ENCODE peak calls at places on chromosomes 5 and 9, in four cellular contexts. One of them, this sample, is unnamed.

GRCh38 chr5:16618138-16618897 is 1.5 kb upstream of the RETREG1 start:
- DNase-seq in colonic mucosa: peak
- DNase-seq in fibroblast of the aortic adventitia: no peak
- DNase-seq in endodermal cell: peak
- DNase-seq in this sample: no peak

GRCh38 chr5:139394123-139394653 is 716 bp downstream of the PROB1 start:
- DNase-seq in endodermal cell: peak
- DNase-seq in colonic mucosa: peak
- DNase-seq in fibroblast of the aortic adventitia: no peak
- DNase-seq in this sample: no peak

GRCh38 chr5:172303090-172303995 is 19.8 kb upstream of the UBTD2 start:
- DNase-seq in colonic mucosa: no peak
- DNase-seq in fibroblast of the aortic adventitia: peak
- DNase-seq in endodermal cell: peak
- DNase-seq in this sample: peak

GRCh38 chr5:118679123-118679940 is 309.0 kb downstream of the DTWD2 start:
- DNase-seq in endodermal cell: no peak
- DNase-seq in colonic mucosa: no peak
- DNase-seq in fibroblast of the aortic adventitia: no peak
- DNase-seq in this sample: no peak

GRCh38 chr5:161548472-161549094 is 2.1 kb upstream of the GABRB2 start:
- DNase-seq in fibroblast of the aortic adventitia: no peak
- DNase-seq in endodermal cell: peak
- DNase-seq in colonic mucosa: peak
- DNase-seq in this sample: no peak

GRCh38 chr5:89849819-89850515 is 559.6 kb downstream of the CETN3 start:
- DNase-seq in endodermal cell: peak
- DNase-seq in colonic mucosa: no peak
- DNase-seq in fibroblast of the aortic adventitia: peak
- DNase-seq in this sample: peak

GRCh38 chr5:24788829-24789509 is 144.2 kb upstream of the CDH10 start:
- DNase-seq in fibroblast of the aortic adventitia: peak
- DNase-seq in endodermal cell: no peak
- DNase-seq in colonic mucosa: no peak
- DNase-seq in this sample: peak

GRCh38 chr5:95723632-95724369 is 7.3 kb upstream of the RHOBTB3 start:
- DNase-seq in fibroblast of the aortic adventitia: peak
- DNase-seq in endodermal cell: peak
- DNase-seq in colonic mucosa: no peak
- DNase-seq in this sample: peak

GRCh38 chr5:180785794-180786221 is 16.8 kb downstream of the MGAT1 start:
- DNase-seq in endodermal cell: peak
- DNase-seq in fibroblast of the aortic adventitia: peak
- DNase-seq in colonic mucosa: no peak
- DNase-seq in this sample: peak

GRCh38 chr9:123339666-123340414 is 16.2 kb upstream of the CRB2 start:
- DNase-seq in endodermal cell: no peak
- DNase-seq in colonic mucosa: no peak
- DNase-seq in fibroblast of the aortic adventitia: no peak
- DNase-seq in this sample: no peak

GRCh38 chr5:75584641-75585040 is 26.6 kb upstream of the ANKDD1B start:
- DNase-seq in colonic mucosa: no peak
- DNase-seq in endodermal cell: no peak
- DNase-seq in fibroblast of the aortic adventitia: no peak
- DNase-seq in this sample: no peak

GRCh38 chr5:26205146-26205545 is 833.2 kb downstream of the CDH9 start:
- DNase-seq in endodermal cell: no peak
- DNase-seq in fibroblast of the aortic adventitia: no peak
- DNase-seq in colonic mucosa: no peak
- DNase-seq in this sample: no peak

GRCh38 chr5:179348833-179349232 is 3.6 kb upstream of the ADAMTS2 start:
- DNase-seq in fibroblast of the aortic adventitia: no peak
- DNase-seq in endodermal cell: no peak
- DNase-seq in colonic mucosa: no peak
- DNase-seq in this sample: no peak

GRCh38 chr5:153629027-153629426 is 138.6 kb downstream of the GRIA1 start:
- DNase-seq in colonic mucosa: peak
- DNase-seq in fibroblast of the aortic adventitia: peak
- DNase-seq in endodermal cell: peak
- DNase-seq in this sample: peak

GRCh38 chr9:81389569-81389993 is 299.8 kb downstream of the TLE1 start:
- DNase-seq in fibroblast of the aortic adventitia: peak
- DNase-seq in endodermal cell: no peak
- DNase-seq in colonic mucosa: no peak
- DNase-seq in this sample: peak

GRCh38 chr5:116939641-116940040 is 365.0 kb upstream of the SEMA6A start:
- DNase-seq in fibroblast of the aortic adventitia: no peak
- DNase-seq in colonic mucosa: no peak
- DNase-seq in endodermal cell: no peak
- DNase-seq in this sample: no peak

GRCh38 chr5:61030163-61030482 is 85.1 kb downstream of the NDUFAF2 start:
- DNase-seq in colonic mucosa: no peak
- DNase-seq in fibroblast of the aortic adventitia: peak
- DNase-seq in endodermal cell: no peak
- DNase-seq in this sample: peak

GRCh38 chr9:18689166-18689565 is 215.2 kb downstream of the ADAMTSL1 start:
- DNase-seq in endodermal cell: no peak
- DNase-seq in colonic mucosa: no peak
- DNase-seq in fibroblast of the aortic adventitia: no peak
- DNase-seq in this sample: no peak

GRCh38 chr5:126858441-126858840 is 81.5 kb downstream of the LMNB1 start:
- DNase-seq in fibroblast of the aortic adventitia: no peak
- DNase-seq in endodermal cell: peak
- DNase-seq in colonic mucosa: no peak
- DNase-seq in this sample: no peak

GRCh38 chr9:74284596-74284995 is 212.5 kb upstream of the RORB start:
- DNase-seq in endodermal cell: no peak
- DNase-seq in fibroblast of the aortic adventitia: no peak
- DNase-seq in colonic mucosa: no peak
- DNase-seq in this sample: no peak

GRCh38 chr9:114371986-114372917 is 15.5 kb downstream of the AKNA start:
- DNase-seq in endodermal cell: no peak
- DNase-seq in colonic mucosa: no peak
- DNase-seq in fibroblast of the aortic adventitia: no peak
- DNase-seq in this sample: no peak

GRCh38 chr9:26833792-26834191 is 58.8 kb downstream of the CAAP1 start:
- DNase-seq in endodermal cell: no peak
- DNase-seq in colonic mucosa: no peak
- DNase-seq in fibroblast of the aortic adventitia: no peak
- DNase-seq in this sample: peak

GRCh38 chr5:132411382-132411925 is 41.9 kb downstream of the SLC22A5 start:
- DNase-seq in colonic mucosa: peak
- DNase-seq in endodermal cell: no peak
- DNase-seq in fibroblast of the aortic adventitia: no peak
- DNase-seq in this sample: no peak

GRCh38 chr9:21096172-21096900 is 18.6 kb upstream of the IFNB1 start:
- DNase-seq in colonic mucosa: no peak
- DNase-seq in fibroblast of the aortic adventitia: peak
- DNase-seq in endodermal cell: no peak
- DNase-seq in this sample: peak

GRCh38 chr9:21381752-21382339 is 3.4 kb downstream of the IFNA2 start:
- DNase-seq in colonic mucosa: no peak
- DNase-seq in fibroblast of the aortic adventitia: peak
- DNase-seq in endodermal cell: peak
- DNase-seq in this sample: no peak

GRCh38 chr9:121744687-121745395 is 93.4 kb downstream of the DAB2IP start:
- DNase-seq in fibroblast of the aortic adventitia: no peak
- DNase-seq in colonic mucosa: no peak
- DNase-seq in endodermal cell: peak
- DNase-seq in this sample: peak

GRCh38 chr5:112475747-112476435 is 56.8 kb upstream of the EPB41L4A start:
- DNase-seq in endodermal cell: no peak
- DNase-seq in colonic mucosa: no peak
- DNase-seq in fibroblast of the aortic adventitia: no peak
- DNase-seq in this sample: no peak

GRCh38 chr9:133238851-133239532 is 29.9 kb upstream of the OBP2B start:
- DNase-seq in colonic mucosa: peak
- DNase-seq in fibroblast of the aortic adventitia: no peak
- DNase-seq in endodermal cell: peak
- DNase-seq in this sample: peak

GRCh38 chr9:88451160-88451559 is 62.9 kb downstream of the SPIN1 start:
- DNase-seq in fibroblast of the aortic adventitia: no peak
- DNase-seq in colonic mucosa: no peak
- DNase-seq in endodermal cell: no peak
- DNase-seq in this sample: no peak

GRCh38 chr5:159227452-159227851 is 18.1 kb upstream of the RNF145 start:
- DNase-seq in colonic mucosa: no peak
- DNase-seq in fibroblast of the aortic adventitia: no peak
- DNase-seq in endodermal cell: no peak
- DNase-seq in this sample: no peak

GRCh38 chr5:72285425-72285821 is 34.6 kb downstream of the MRPS27 start:
- DNase-seq in endodermal cell: no peak
- DNase-seq in colonic mucosa: no peak
- DNase-seq in fibroblast of the aortic adventitia: no peak
- DNase-seq in this sample: no peak

GRCh38 chr5:159073030-159073429 is 26.7 kb downstream of the EBF1 start:
- DNase-seq in fibroblast of the aortic adventitia: peak
- DNase-seq in endodermal cell: no peak
- DNase-seq in colonic mucosa: no peak
- DNase-seq in this sample: peak

GRCh38 chr5:16411741-16412455 is 53.7 kb downstream of the ZNF622 start:
- DNase-seq in endodermal cell: no peak
- DNase-seq in colonic mucosa: peak
- DNase-seq in fibroblast of the aortic adventitia: peak
- DNase-seq in this sample: peak

GRCh38 chr5:8848997-8849585 is 696.8 kb downstream of the SEMA5A start:
- DNase-seq in colonic mucosa: no peak
- DNase-seq in fibroblast of the aortic adventitia: peak
- DNase-seq in endodermal cell: no peak
- DNase-seq in this sample: peak

DNA sequence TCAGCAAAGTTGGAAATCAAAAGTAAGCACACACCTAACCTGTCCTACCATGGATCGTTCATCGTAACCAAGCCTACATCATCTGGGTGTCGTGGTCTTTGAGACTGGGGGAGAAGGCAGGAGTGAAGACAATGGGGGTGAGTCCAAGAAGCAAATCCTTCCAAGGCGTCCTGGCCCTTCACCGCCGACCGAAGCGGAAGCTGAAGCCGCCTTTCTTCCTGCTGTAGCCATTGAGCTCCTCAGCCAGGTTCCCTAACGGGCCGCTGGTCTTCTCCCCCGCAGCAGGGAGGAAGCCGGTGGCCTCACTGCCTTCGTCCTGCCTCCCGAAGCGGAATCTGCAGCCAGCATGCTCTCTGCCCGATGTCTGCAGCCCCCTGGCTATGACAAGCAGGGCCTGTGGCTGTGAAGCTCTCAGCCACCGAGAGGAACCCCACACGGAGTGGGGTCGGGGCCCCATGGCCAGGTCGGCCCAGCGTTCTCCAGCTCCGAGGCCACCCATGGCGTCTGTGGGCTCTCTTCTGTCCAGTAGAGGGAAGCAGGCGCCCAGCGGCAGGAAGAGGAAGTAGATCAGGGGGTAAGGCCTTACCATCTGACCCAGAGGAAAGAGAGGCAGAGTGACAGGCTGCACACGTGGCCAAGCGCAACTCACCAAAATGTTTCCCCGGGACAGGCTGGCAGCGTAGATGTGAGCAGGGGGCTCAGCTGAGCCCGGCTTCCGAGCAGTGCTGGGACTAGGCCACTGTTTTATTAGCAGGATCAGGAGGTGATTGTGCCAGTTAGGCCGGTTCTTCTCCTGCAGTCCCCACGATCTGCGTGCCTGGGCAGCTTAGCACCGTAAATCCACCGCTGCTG is 3.1 kb downstream of the QRFP start:
- DNase-seq in fibroblast of the aortic adventitia: no peak
- DNase-seq in colonic mucosa: no peak
- DNase-seq in endodermal cell: peak
- DNase-seq in this sample: no peak
- TF ChIP-seq CTCF in fibroblast of the aortic adventitia: no peak
- TF ChIP-seq CTCF in colonic mucosa: peak
- TF ChIP-seq CTCF in endodermal cell: peak
- TF ChIP-seq CTCF in this sample: peak

GRCh38 chr5:151758430-151759241 is at the start of gene ATOX1:
- DNase-seq in fibroblast of the aortic adventitia: peak
- DNase-seq in endodermal cell: peak
- DNase-seq in colonic mucosa: peak
- DNase-seq in this sample: peak
- TF ChIP-seq CTCF in fibroblast of the aortic adventitia: peak
- TF ChIP-seq CTCF in endodermal cell: peak
- TF ChIP-seq CTCF in colonic mucosa: peak
- TF ChIP-seq CTCF in this sample: peak

GRCh38 chr9:76873821-76874220 is 32.1 kb downstream of the PRUNE2 start:
- DNase-seq in colonic mucosa: no peak
- DNase-seq in endodermal cell: no peak
- DNase-seq in fibroblast of the aortic adventitia: no peak
- DNase-seq in this sample: no peak

GRCh38 chr9:76880210-76880609 is 25.7 kb downstream of the PRUNE2 start:
- DNase-seq in fibroblast of the aortic adventitia: no peak
- DNase-seq in colonic mucosa: no peak
- DNase-seq in endodermal cell: no peak
- DNase-seq in this sample: no peak

GRCh38 chr9:76876098-76876497 is 29.8 kb downstream of the PRUNE2 start:
- DNase-seq in endodermal cell: no peak
- DNase-seq in fibroblast of the aortic adventitia: peak
- DNase-seq in colonic mucosa: no peak
- DNase-seq in this sample: peak

GRCh38 chr9:76878933-76879332 is 27.0 kb downstream of the PRUNE2 start:
- DNase-seq in endodermal cell: no peak
- DNase-seq in colonic mucosa: no peak
- DNase-seq in fibroblast of the aortic adventitia: no peak
- DNase-seq in this sample: no peak

DNA sequence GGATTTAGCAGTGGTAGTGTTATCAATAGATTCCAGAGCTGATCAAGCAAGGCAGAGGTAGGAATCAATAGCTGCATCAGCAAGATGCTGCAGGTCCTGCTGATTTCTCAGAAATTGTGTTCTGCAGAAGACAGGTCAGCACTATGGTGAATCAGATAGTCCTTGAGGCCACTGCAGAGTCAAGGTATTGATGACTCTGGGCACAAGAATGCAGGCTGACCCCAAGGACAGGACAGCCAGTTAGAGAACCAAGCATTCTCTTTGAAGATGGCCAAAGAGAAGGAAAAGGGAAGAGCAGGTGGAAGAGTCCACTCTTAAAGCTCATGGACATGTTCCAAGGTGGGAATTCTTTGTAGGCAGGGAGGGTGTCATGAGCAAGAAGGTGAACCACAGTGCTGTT is 28.0 kb downstream of the PRUNE2 start:
- DNase-seq in endodermal cell: no peak
- DNase-seq in fibroblast of the aortic adventitia: no peak
- DNase-seq in colonic mucosa: no peak
- DNase-seq in this sample: no peak
- TF ChIP-seq CTCF in endodermal cell: no peak
- TF ChIP-seq CTCF in fibroblast of the aortic adventitia: no peak
- TF ChIP-seq CTCF in colonic mucosa: no peak
- TF ChIP-seq CTCF in this sample: no peak

DNA sequence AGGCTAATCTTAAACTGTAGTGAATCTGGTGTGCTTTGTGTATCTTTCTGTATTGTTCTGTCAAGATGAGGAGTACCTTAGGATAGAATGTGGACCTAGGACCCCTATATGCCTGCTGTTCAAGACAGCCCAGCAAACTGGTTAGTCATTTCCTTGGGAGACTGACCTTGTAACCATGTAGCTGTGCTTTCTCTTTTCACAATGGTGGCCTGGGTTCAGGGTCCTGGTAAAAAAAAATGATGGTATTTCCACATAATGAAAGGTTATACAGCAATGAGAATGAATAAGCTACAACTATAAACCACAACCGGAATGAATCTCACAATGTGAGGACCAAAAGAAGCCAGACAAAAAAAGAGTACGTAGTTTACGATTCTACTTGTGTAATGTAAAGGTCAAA is 36.4 kb upstream of the F2RL1 start:
- DNase-seq in fibroblast of the aortic adventitia: no peak
- DNase-seq in endodermal cell: no peak
- DNase-seq in colonic mucosa: no peak
- DNase-seq in this sample: no peak
- TF ChIP-seq CTCF in fibroblast of the aortic adventitia: no peak
- TF ChIP-seq CTCF in endodermal cell: no peak
- TF ChIP-seq CTCF in colonic mucosa: no peak
- TF ChIP-seq CTCF in this sample: no peak